ENCODE peak calls at places on chromosomes 12 and 14, in six cellular contexts. H is tibial artery, J is A673, S is endothelial cell, N is gastrocnemius medialis, Y is DND-41. B is an unnamed sample.

GRCh38 chr14:102593841-102594170 is 1.4 kb downstream of the RCOR1 start:
- DNase-seq in H (no peak), J (no peak), S (no peak), N (no peak), Y (no peak), B (no peak)

GRCh38 chr14:64891839-64892375 is 12.2 kb upstream of the SPTB start:
- DNase-seq in H (no peak), J (peak), S (peak), N (no peak), Y (peak), B (no peak)

GRCh38 chr12:124764451-124764850 is 99.2 kb downstream of the SCARB1 start:
- DNase-seq in H (peak), J (peak), S (no peak), N (no peak), Y (peak), B (no peak)

GRCh38 chr14:73744175-73744867 is 30.1 kb upstream of the PNMA1 start:
- DNase-seq in H (no peak), J (no peak), S (no peak), N (no peak), Y (no peak), B (no peak)

GRCh38 chr14:78863143-78863542 is 693.0 kb downstream of the NRXN3 start:
- DNase-seq in H (no peak), J (peak), S (peak), N (no peak), Y (peak), B (no peak)

GRCh38 chr12:77325505-77325904 is 260.1 kb upstream of the E2F7 start:
- DNase-seq in H (no peak), J (no peak), S (peak), N (no peak), Y (no peak), B (no peak)

GRCh38 chr14:59754256-59754655 is 116.3 kb downstream of the RTN1 start:
- DNase-seq in H (no peak), J (no peak), S (no peak), N (no peak), Y (no peak), B (no peak)

GRCh38 chr14:103232831-103233319 is 101.2 kb upstream of the EIF5 start:
- DNase-seq in H (no peak), J (peak), S (no peak), N (no peak), Y (no peak), B (no peak)

GRCh38 chr12:5807090-5807414 is 138.0 kb downstream of the ANO2 start:
- DNase-seq in H (no peak), J (no peak), S (no peak), N (no peak), Y (no peak), B (no peak)

GRCh38 chr12:38538319-38538718 is 221.7 kb downstream of the ALG10B start:
- DNase-seq in H (no peak), J (no peak), S (no peak), N (no peak), Y (no peak), B (no peak)

GRCh38 chr14:65287264-65288131 is 125.0 kb upstream of the FUT8 start:
- DNase-seq in H (no peak), J (no peak), S (no peak), N (no peak), Y (peak), B (no peak)

GRCh38 chr12:92628476-92628875 is 74.3 kb upstream of the PLEKHG7 start:
- DNase-seq in H (no peak), J (no peak), S (no peak), N (no peak), Y (no peak), B (no peak)

GRCh38 chr14:76123426-76124095 is 28.2 kb upstream of the GPATCH2L start:
- DNase-seq in H (no peak), J (no peak), S (no peak), N (no peak), Y (no peak), B (no peak)

GRCh38 chr14:89425931-89426330 is 8.9 kb upstream of the FOXN3 start:
- DNase-seq in H (peak), J (no peak), S (no peak), N (peak), Y (no peak), B (peak)

GRCh38 chr12:123114305-123115083 is 36.4 kb downstream of the PITPNM2 start:
- DNase-seq in H (no peak), J (no peak), S (no peak), N (no peak), Y (no peak), B (no peak)

GRCh38 chr12:71900091-71900490 is 38.6 kb upstream of the TPH2 start:
- DNase-seq in H (no peak), J (peak), S (no peak), N (no peak), Y (no peak), B (no peak)

GRCh38 chr14:74619672-74620131 is 7.7 kb upstream of the LTBP2 start:
- DNase-seq in H (peak), J (no peak), S (no peak), N (peak), Y (no peak), B (no peak)

GRCh38 chr14:68800361-68800760 is 7.5 kb upstream of the ZFP36L1 start:
- DNase-seq in H (no peak), J (no peak), S (no peak), N (no peak), Y (no peak), B (no peak)

GRCh38 chr12:76588881-76589565 is 29.5 kb upstream of the OSBPL8 start:
- DNase-seq in H (peak), J (no peak), S (no peak), N (peak), Y (no peak), B (peak)

GRCh38 chr12:101966496-101966895 is 89.1 kb downstream of the DRAM1 start:
- DNase-seq in H (no peak), J (no peak), S (no peak), N (no peak), Y (no peak), B (no peak)

GRCh38 chr12:48961331-48961730 is 4.0 kb upstream of the ARF3 start:
- DNase-seq in H (no peak), J (no peak), S (no peak), N (no peak), Y (no peak), B (no peak)

GRCh38 chr12:80195143-80195726 is 95.9 kb downstream of the OTOGL start:
- DNase-seq in H (no peak), J (peak), S (peak), N (no peak), Y (no peak), B (no peak)

GRCh38 chr12:19712041-19712440 is 272.7 kb downstream of the AEBP2 start:
- DNase-seq in H (no peak), J (peak), S (no peak), N (no peak), Y (no peak), B (no peak)

GRCh38 chr14:104150201-104151027 is 12.0 kb downstream of the KIF26A start:
- DNase-seq in H (no peak), J (peak), S (no peak), N (no peak), Y (no peak), B (no peak)

GRCh38 chr14:105774001-105774400 is 247.6 kb downstream of the TMEM121 start:
- DNase-seq in H (no peak), J (no peak), S (no peak), N (no peak), Y (no peak), B (no peak)
- TF ChIP-seq CTCF in H (no peak), J (no peak), S (no peak), N (no peak), Y (no peak), B (no peak)

DNA sequence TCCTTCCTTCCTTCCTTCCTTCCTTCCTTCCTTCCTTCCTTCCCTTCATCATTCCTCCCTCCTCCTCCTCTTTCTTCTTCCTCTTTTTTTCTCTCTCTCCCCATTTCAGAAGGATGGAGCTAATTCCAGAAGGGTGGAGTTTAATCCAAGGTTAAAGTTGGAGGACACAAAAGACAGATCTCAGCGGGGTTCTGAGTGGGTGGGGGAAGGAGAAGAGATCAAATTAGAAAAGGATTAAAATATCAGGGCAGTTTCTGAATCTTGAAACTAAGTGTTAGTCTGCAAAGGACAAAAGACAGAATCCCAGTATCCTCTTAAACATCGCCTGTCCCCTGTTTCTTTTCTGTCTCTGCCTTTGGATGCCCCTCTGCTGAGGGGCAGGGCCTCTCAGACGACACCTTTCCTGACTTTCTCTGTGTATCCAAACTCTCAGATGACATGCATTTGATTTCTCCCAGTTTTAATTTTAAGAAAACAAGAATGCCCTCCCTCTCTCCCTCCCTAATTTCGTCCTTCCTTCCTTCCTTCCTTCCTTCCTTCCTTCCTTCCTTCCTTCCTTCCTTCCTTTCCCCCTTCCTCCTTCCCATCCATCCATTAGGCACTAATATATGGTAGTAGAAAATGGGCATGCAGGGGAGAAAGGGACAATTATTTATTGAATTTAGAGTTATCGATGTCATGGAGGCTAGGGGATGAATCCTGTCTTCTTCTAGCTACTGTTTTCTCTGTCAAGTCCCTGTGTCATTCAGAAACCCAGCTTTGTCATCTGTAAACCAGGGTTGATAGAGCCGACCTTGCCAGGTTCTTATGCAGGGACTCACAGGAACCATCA is 269.1 kb downstream of the VRK1 start:
- DNase-seq in H (no peak), J (peak), S (no peak), N (no peak), Y (no peak), B (no peak)
- TF ChIP-seq CTCF in H (no peak), J (no peak), S (no peak), N (no peak), Y (no peak), B (no peak)

DNA sequence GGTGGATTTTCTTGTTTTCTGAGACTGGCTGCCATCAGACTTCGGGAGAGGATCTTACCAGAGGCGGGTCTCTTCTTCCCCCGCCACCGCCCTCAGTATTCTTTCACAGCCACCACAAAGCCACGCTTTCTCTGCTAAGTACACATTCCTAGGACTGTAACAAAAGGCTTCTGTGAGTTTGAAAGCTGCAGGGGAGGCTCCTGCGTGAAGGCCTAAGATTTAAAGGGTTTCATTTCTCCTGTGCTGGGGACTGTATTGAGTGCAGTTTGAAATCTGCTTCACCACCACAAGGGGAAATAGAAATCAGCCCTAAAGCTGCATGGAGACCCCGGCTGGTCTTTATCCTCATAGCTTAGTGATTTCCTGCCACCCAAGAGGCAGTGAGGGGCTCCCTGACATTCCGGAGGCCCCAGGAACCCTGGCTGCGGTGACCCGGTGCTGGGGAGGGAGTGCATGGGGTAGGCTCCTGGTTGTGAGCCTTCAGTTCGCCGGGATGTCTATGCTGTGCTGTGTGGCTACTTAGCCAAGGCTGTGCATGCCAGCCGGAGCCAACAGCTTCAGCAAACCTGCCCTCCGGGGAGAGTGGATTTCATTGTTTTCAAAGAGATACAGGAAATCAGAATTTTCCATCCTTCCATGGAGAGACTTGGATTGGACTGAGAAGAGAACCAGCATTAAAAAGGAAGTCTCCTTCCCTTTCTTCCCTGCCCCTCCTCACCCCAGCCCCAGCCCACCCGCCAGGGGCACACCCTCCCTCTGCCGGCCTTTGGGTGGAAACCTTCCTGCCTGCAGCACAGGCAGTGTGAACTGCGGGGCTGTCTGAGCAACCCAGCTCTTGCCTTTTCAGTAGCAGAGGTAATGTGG is 163.3 kb downstream of the ETV6 start:
- DNase-seq in H (peak), J (peak), S (peak), N (no peak), Y (peak), B (no peak)
- TF ChIP-seq CTCF in H (peak), J (peak), S (no peak), N (no peak), Y (peak), B (peak)

GRCh38 chr12:88391556-88391955 is 188.7 kb downstream of the KITLG start:
- DNase-seq in H (no peak), J (peak), S (no peak), N (no peak), Y (no peak), B (no peak)

GRCh38 chr12:88388566-88389269 is 191.6 kb downstream of the KITLG start:
- DNase-seq in H (no peak), J (no peak), S (no peak), N (no peak), Y (no peak), B (no peak)

GRCh38 chr12:88390811-88391210 is 189.5 kb downstream of the KITLG start:
- DNase-seq in H (no peak), J (no peak), S (no peak), N (no peak), Y (no peak), B (no peak)

DNA sequence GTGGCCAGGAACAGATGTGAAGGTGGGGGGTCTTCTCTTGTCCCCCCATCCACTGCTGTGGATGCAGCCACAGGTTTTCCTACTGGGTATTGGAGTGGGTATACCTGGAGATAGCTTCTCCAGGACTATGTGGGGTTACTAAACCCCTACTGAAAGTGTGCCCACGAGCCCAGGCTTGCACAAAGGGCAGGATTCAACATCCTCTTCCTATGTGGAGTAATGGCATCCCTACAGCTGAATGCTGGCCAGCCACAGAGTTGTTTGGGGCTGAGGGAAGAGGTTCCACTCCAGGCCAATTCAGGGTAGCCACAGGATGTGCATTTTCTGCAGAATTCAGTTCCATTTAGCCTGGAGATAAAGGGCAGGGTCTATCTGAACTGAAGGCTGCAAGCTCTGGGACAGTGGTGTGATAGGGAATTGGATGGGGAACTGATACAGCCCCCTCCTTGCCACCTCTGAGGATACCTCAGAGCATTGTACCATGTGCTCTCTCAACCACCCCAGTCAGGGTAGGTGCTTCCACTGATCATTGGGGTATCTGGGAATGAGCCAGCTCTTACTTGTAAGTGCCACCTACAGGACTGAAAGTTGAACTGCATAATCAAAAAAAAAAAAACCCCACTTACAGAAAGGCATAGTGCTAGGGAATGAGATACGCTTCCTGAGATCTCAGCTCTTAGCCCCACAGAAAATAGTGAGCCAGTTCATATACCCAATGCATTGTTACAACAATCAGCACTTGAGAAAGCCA is 187.1 kb downstream of the KITLG start:
- DNase-seq in H (no peak), J (peak), S (no peak), N (no peak), Y (no peak), B (no peak)
- TF ChIP-seq CTCF in H (peak), J (peak), S (peak), N (no peak), Y (peak), B (peak)

GRCh38 chr14:81211844-81212243 is 8.9 kb downstream of the GTF2A1 start:
- DNase-seq in H (peak), J (peak), S (no peak), N (peak), Y (peak), B (no peak)
- TF ChIP-seq CTCF in H (peak), J (peak), S (no peak), N (no peak), Y (peak), B (peak)

GRCh38 chr12:96014932-96015599 is 18.9 kb upstream of the HAL start:
- DNase-seq in H (no peak), J (no peak), S (no peak), N (no peak), Y (no peak), B (no peak)

GRCh38 chr12:96020314-96021003 is 14.9 kb downstream of the LTA4H start:
- DNase-seq in H (no peak), J (no peak), S (no peak), N (no peak), Y (no peak), B (no peak)

GRCh38 chr12:96015672-96016071 is 19.5 kb upstream of the HAL start:
- DNase-seq in H (no peak), J (peak), S (peak), N (no peak), Y (no peak), B (no peak)
- TF ChIP-seq CTCF in H (no peak), J (peak), S (no peak), N (no peak), Y (peak), B (peak)

B was measured in CD14-positive monocyte.